ENCODE peak calls at places on chromosomes 1 and 21, in seven cellular contexts. V, D, K, G, O, P and M are unnamed samples.

GRCh38 chr1:167447521-167448136 is 70.7 kb downstream of the CD247 start:
- DNase-seq in V (no peak), D (no peak), K (peak; percentile 47), G (peak; percentile 80), O (no peak), P (no peak), M (peak; percentile 90)

GRCh38 chr1:32863516-32864245 is 7.0 kb downstream of the FNDC5 start:
- DNase-seq in V (no peak), D (no peak), K (no peak), G (no peak), O (no peak), P (no peak), M (no peak)

GRCh38 chr1:70427976-70428375 is 16.9 kb downstream of the CTH start:
- DNase-seq in V (no peak), D (peak; percentile 23), K (no peak), G (no peak), O (peak; percentile 39), P (no peak), M (no peak)

GRCh38 chr1:169874229-169874628 is 19.5 kb downstream of the SCYL3 start:
- DNase-seq in V (no peak), D (no peak), K (no peak), G (no peak), O (peak; percentile 84), P (no peak), M (no peak)

GRCh38 chr21:25552856-25553255 is 54.4 kb downstream of the MRPL39 start:
- DNase-seq in V (no peak), D (no peak), K (no peak), G (no peak), O (no peak), P (no peak), M (no peak)

GRCh38 chr1:68104155-68104554 is 53.7 kb upstream of the DIRAS3 start:
- DNase-seq in V (no peak), D (peak; percentile 78), K (no peak), G (no peak), O (peak; percentile 94), P (no peak), M (no peak)

GRCh38 chr1:230568008-230568407 is 74.3 kb upstream of the COG2 start:
- DNase-seq in V (no peak), D (peak; percentile 7), K (no peak), G (peak; percentile 69), O (peak; percentile 52), P (no peak), M (peak; percentile 34)

GRCh38 chr1:71086331-71086730 is 5.5 kb upstream of the ZRANB2 start:
- DNase-seq in V (no peak), D (peak; percentile 46), K (no peak), G (no peak), O (peak; percentile 85), P (no peak), M (no peak)

GRCh38 chr1:163307479-163308171 is 14.1 kb upstream of the NUF2 start:
- DNase-seq in V (no peak), D (peak; percentile 83), K (no peak), G (no peak), O (peak; percentile 88), P (no peak), M (no peak)

GRCh38 chr1:30317921-30318320 is 405.5 kb downstream of the MATN1 start:
- DNase-seq in V (no peak), D (no peak), K (no peak), G (no peak), O (no peak), P (no peak), M (no peak)

GRCh38 chr1:81921851-81922462 is 121.2 kb downstream of the ADGRL2 start:
- DNase-seq in V (no peak), D (no peak), K (no peak), G (no peak), O (peak; percentile 35), P (no peak), M (no peak)

GRCh38 chr1:19101244-19101643 is 108.8 kb downstream of the UBR4 start:
- DNase-seq in V (no peak), D (no peak), K (no peak), G (no peak), O (peak; percentile 60), P (no peak), M (no peak)

GRCh38 chr1:91282695-91283420 is 121.8 kb downstream of the HFM1 start:
- DNase-seq in V (peak; percentile 59), D (peak; percentile 67), K (peak; percentile 49), G (no peak), O (peak; percentile 73), P (peak; percentile 49), M (peak; percentile 60)

GRCh38 chr1:17098440-17099317 is 20.6 kb downstream of the PADI2 start:
- DNase-seq in V (no peak), D (no peak), K (no peak), G (no peak), O (no peak), P (no peak), M (no peak)

GRCh38 chr1:203463469-203464062 is 12.0 kb upstream of the PRELP start:
- DNase-seq in V (no peak), D (no peak), K (no peak), G (no peak), O (peak; percentile 28), P (no peak), M (no peak)

GRCh38 chr1:108893141-108893530 is 16.4 kb downstream of the GPSM2 start:
- DNase-seq in V (no peak), D (no peak), K (no peak), G (no peak), O (peak; percentile 23), P (no peak), M (no peak)

GRCh38 chr1:24349891-24350290 is 30.7 kb downstream of the GRHL3 start:
- DNase-seq in V (no peak), D (no peak), K (no peak), G (no peak), O (peak; percentile 51), P (no peak), M (peak; percentile 67)

GRCh38 chr1:119000371-119001180 is 12.4 kb upstream of the TBX15 start:
- DNase-seq in V (no peak), D (no peak), K (no peak), G (no peak), O (no peak), P (no peak), M (peak; percentile 49)

GRCh38 chr1:207829576-207829975 is 77.7 kb downstream of the CD46 start:
- DNase-seq in V (no peak), D (no peak), K (no peak), G (no peak), O (no peak), P (no peak), M (no peak)
- TF ChIP-seq CTCF in V (no peak), D (no peak), K (no peak), G (no peak), O (no peak), P (no peak), M (no peak)

GRCh38 chr1:197519741-197520334 is 251.8 kb downstream of the CRB1 start:
- DNase-seq in V (no peak), D (no peak), K (no peak), G (no peak), O (peak; percentile 12), P (no peak), M (no peak)
- TF ChIP-seq CTCF in V (peak; percentile 37), D (peak; percentile 39), K (peak; percentile 16), G (no peak), O (peak; percentile 47), P (peak; percentile 20), M (peak; percentile 34)

DNA sequence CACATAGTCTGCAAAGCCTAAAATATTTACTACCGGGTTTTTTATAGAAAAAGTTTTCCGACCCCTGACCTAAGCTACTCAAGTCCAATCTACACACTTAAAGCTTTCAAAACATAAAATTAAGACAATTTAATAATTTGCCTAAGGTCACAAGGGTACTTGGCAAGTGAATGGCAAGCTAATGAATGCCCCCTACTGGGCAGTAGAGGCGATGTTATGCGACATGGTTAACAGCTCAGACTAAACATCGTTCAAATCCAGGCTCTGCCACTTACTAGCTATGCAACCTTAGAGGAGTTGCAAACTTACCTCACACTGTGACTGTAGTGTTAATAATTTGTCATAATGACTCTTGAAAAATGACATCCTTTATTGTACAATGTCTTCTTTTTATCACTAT is 317.2 kb upstream of the NFIA start:
- DNase-seq in V (no peak), D (peak; percentile 22), K (peak; percentile 12), G (no peak), O (no peak), P (no peak), M (peak; percentile 36)
- TF ChIP-seq CTCF in V (peak; percentile 58), D (peak; percentile 80), K (peak; percentile 45), G (peak; percentile 24), O (peak; percentile 15), P (peak; percentile 63), M (no peak)

DNA sequence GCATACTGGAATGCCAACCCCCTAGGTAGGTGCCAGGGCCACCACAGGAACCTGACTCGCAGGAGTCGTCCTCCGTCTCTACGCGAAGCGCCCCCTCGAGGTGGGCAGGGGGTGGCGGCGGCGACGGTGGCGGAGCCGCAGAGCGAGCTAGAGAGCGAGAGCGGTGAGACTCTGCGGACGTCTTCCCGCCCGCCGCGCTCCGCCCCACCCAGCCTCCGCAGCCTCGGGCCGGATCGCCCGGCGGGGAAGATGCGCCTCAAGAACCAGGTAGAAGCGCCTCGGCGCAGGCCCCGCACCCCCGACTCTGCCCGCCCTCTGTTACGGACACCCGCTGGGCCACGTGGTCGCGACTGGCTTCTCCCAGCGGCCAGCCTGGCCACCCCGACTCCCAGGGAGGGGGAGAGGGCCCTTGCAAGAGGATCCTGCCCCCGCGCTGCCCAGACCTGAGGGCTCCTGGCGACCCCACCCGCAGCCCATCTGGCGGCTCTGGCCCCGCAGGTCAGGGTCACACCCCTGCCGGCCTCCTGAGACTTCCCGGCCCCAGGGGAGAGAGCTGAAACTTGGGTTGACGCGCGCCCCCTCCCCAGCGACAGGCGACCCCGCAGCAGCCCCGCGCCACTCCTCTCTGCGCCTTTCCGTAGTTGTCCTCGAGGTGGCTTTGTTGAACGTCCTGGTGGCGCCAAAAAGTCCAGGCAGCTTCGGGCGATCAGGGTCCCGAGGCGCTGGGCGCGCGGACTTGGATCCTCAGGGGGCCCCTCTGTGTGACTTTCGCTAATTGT is 24.4 kb upstream of the AGBL4 start:
- DNase-seq in V (no peak), D (no peak), K (no peak), G (peak; percentile 47), O (no peak), P (no peak), M (peak; percentile 21)
- TF ChIP-seq CTCF in V (no peak), D (peak; percentile 33), K (no peak), G (no peak), O (no peak), P (peak; percentile 12), M (peak; percentile 29)

GRCh38 chr1:238340989-238341388 is 450.3 kb upstream of the ZP4 start:
- DNase-seq in V (no peak), D (no peak), K (no peak), G (no peak), O (no peak), P (no peak), M (no peak)
- TF ChIP-seq CTCF in V (no peak), D (no peak), K (no peak), G (no peak), O (no peak), P (no peak), M (no peak)